ENCODE peak calls at places on chromosomes 5 and 9, in ten cellular contexts. D is CD8-positive, alpha-beta T cell; A is substantia nigra; E is CD4-positive, CD25-positive, alpha-beta regulatory T cell; Y is heart right ventricle; X is stomach; L is tibial artery; M is sigmoid colon; I is cardiac muscle cell; J is suprapubic skin. C is an unnamed sample.

GRCh38 chr5:81022688-81023084 is 62.5 kb downstream of the RASGRF2 start:
- DNase-seq in X (no peak), M (no peak), A (no peak), E (no peak), I (no peak), D (no peak), L (no peak), J (no peak), Y (no peak), C (no peak)

GRCh38 chr5:172705576-172706084 is 64.6 kb downstream of the NEURL1B start:
- DNase-seq in M (no peak), X (no peak), L (no peak), J (no peak), D (no peak), A (no peak), E (no peak), I (no peak), Y (no peak), C (no peak)

GRCh38 chr9:22238809-22239684 is 207.6 kb upstream of the DMRTA1 start:
- DNase-seq in A (no peak), L (no peak), X (no peak), I (peak), Y (no peak), M (no peak), E (peak), D (no peak), J (no peak), C (no peak)

GRCh38 chr5:171442287-171443042 is 23.0 kb downstream of the FGF18 start:
- DNase-seq in J (no peak), X (no peak), I (peak), M (no peak), D (no peak), A (no peak), L (no peak), E (no peak), Y (no peak), C (no peak)

GRCh38 chr5:137054792-137055191 is 444.3 kb downstream of the SPOCK1 start:
- DNase-seq in X (no peak), E (no peak), A (no peak), Y (no peak), I (no peak), M (no peak), J (no peak), L (no peak), D (no peak), C (no peak)

GRCh38 chr9:35114113-35114847 is 1.4 kb downstream of the ATOSB start:
- DNase-seq in Y (peak), I (peak), L (peak), M (peak), D (peak), E (peak), A (peak), J (peak), X (peak), C (peak)

GRCh38 chr9:106799146-106799545 is 63.8 kb upstream of the ZNF462 start:
- DNase-seq in I (peak), A (no peak), D (no peak), L (no peak), E (no peak), J (no peak), M (no peak), Y (no peak), X (no peak), C (no peak)

GRCh38 chr9:32294051-32294600 is 90.3 kb upstream of the ACO1 start:
- DNase-seq in M (no peak), A (no peak), I (no peak), D (no peak), E (no peak), L (no peak), Y (no peak), J (no peak), X (no peak), C (no peak)

GRCh38 chr9:87357600-87357999 is 140.1 kb upstream of the DAPK1 start:
- DNase-seq in I (no peak), J (no peak), L (no peak), Y (no peak), E (no peak), A (no peak), X (no peak), M (no peak), D (no peak), C (no peak)

GRCh38 chr5:63877961-63878360 is 84.3 kb downstream of the HTR1A start:
- DNase-seq in J (no peak), X (no peak), M (no peak), A (no peak), E (no peak), Y (no peak), I (no peak), L (no peak), D (no peak), C (no peak)

GRCh38 chr5:72378636-72379289 is 58.6 kb downstream of the PTCD2 start:
- DNase-seq in A (no peak), D (no peak), M (no peak), L (peak), X (no peak), Y (no peak), J (no peak), E (no peak), I (peak), C (no peak)

GRCh38 chr5:178227929-178228328 is 4.7 kb downstream of the PHYKPL start:
- DNase-seq in I (no peak), M (no peak), D (no peak), J (no peak), Y (no peak), E (no peak), X (no peak), L (no peak), A (no peak), C (no peak)

GRCh38 chr5:132280371-132281240 is 13.6 kb upstream of the SLC22A4 start:
- DNase-seq in X (no peak), J (no peak), E (no peak), L (no peak), I (no peak), A (no peak), M (no peak), Y (no peak), D (no peak), C (no peak)

GRCh38 chr5:120843390-120843980 is 379.4 kb downstream of the PRR16 start:
- DNase-seq in A (no peak), M (no peak), J (no peak), Y (no peak), X (no peak), E (no peak), L (no peak), I (no peak), D (no peak), C (no peak)

GRCh38 chr9:17802249-17802857 is 223.5 kb downstream of the SH3GL2 start:
- DNase-seq in L (no peak), A (no peak), M (no peak), I (peak), D (no peak), E (no peak), J (no peak), X (no peak), Y (no peak), C (no peak)

GRCh38 chr9:14322211-14323082 is 8.5 kb upstream of the NFIB start:
- DNase-seq in A (peak), E (peak), J (peak), L (peak), I (peak), D (peak), M (peak), Y (peak), X (peak), C (peak)

GRCh38 chr5:72465601-72466563 is 41.3 kb downstream of the ZNF366 start:
- DNase-seq in J (no peak), M (no peak), D (no peak), E (no peak), A (no peak), L (no peak), Y (no peak), X (no peak), I (peak), C (no peak)

GRCh38 chr5:168047043-168047668 is 244.3 kb upstream of the WWC1 start:
- DNase-seq in L (no peak), X (peak), E (peak), J (no peak), I (peak), A (peak), Y (no peak), M (peak), D (no peak), C (no peak)

GRCh38 chr5:32678472-32678871 is 32.6 kb upstream of the NPR3 start:
- DNase-seq in Y (no peak), M (no peak), L (no peak), E (no peak), I (no peak), X (no peak), A (no peak), J (no peak), D (no peak), C (no peak)

GRCh38 chr5:54889826-54890225 is 95.6 kb downstream of the ESM1 start:
- DNase-seq in E (no peak), A (no peak), J (no peak), Y (no peak), X (no peak), D (no peak), M (no peak), L (no peak), I (peak), C (no peak)

GRCh38 chr5:56455417-56455816 is 222.3 kb upstream of the ANKRD55 start:
- DNase-seq in M (no peak), Y (no peak), X (no peak), D (no peak), E (no peak), J (no peak), I (no peak), L (no peak), A (no peak), C (no peak)

GRCh38 chr5:141260458-141261237 is 15.5 kb downstream of the PCDHB15 start:
- DNase-seq in X (no peak), L (no peak), A (no peak), M (no peak), Y (no peak), J (no peak), E (no peak), I (peak), D (no peak), C (no peak)

GRCh38 chr5:135979510-135979909 is 24.7 kb upstream of the LECT2 start:
- DNase-seq in Y (no peak), A (no peak), L (no peak), D (no peak), E (no peak), J (no peak), I (peak), M (no peak), X (no peak), C (no peak)

GRCh38 chr5:151092750-151093149 is 11.9 kb upstream of the TNIP1 start:
- DNase-seq in L (no peak), D (no peak), E (no peak), A (no peak), Y (no peak), J (no peak), I (peak), M (peak), X (no peak), C (no peak)

GRCh38 chr5:97929383-97929782 is 746.3 kb upstream of the RIOK2 start:
- DNase-seq in L (no peak), A (no peak), E (no peak), M (no peak), X (no peak), Y (no peak), J (no peak), D (no peak), I (no peak), C (no peak)

GRCh38 chr5:172412724-172413260 is 41.5 kb downstream of the SH3PXD2B start:
- DNase-seq in M (peak), J (peak), I (peak), Y (peak), L (peak), D (no peak), E (peak), X (peak), A (peak), C (no peak)

GRCh38 chr5:1476967-1477310 is 31.7 kb upstream of the SLC6A3 start:
- DNase-seq in J (peak), I (no peak), A (no peak), E (no peak), Y (no peak), X (no peak), L (no peak), D (no peak), M (peak), C (no peak)

GRCh38 chr9:81303658-81304057 is 385.7 kb downstream of the TLE1 start:
- DNase-seq in I (no peak), L (no peak), Y (no peak), M (no peak), X (no peak), A (no peak), E (no peak), D (no peak), J (no peak), C (no peak)

GRCh38 chr9:96566401-96567202 is 53.0 kb downstream of the CDC14B start:
- DNase-seq in A (peak), E (peak), M (peak), I (peak), X (peak), J (peak), Y (peak), L (peak), D (peak), C (peak)

GRCh38 chr9:108830292-108830691 is 25.5 kb downstream of the ACTL7B start:
- DNase-seq in L (no peak), E (no peak), Y (no peak), J (no peak), X (no peak), I (no peak), M (no peak), D (no peak), A (no peak), C (no peak)

GRCh38 chr9:108835831-108836230 is 20.0 kb downstream of the ACTL7B start:
- DNase-seq in Y (no peak), I (no peak), L (no peak), J (no peak), M (no peak), E (no peak), D (no peak), X (no peak), A (no peak), C (no peak)

GRCh38 chr9:108834959-108835696 is 20.7 kb downstream of the ACTL7B start:
- DNase-seq in E (no peak), X (no peak), L (no peak), J (no peak), A (no peak), M (no peak), I (peak), Y (no peak), D (no peak), C (no peak)

GRCh38 chr9:108832179-108832500 is 23.6 kb downstream of the ACTL7B start:
- DNase-seq in E (no peak), I (no peak), M (no peak), Y (no peak), D (no peak), X (no peak), J (no peak), A (no peak), L (no peak), C (no peak)

GRCh38 chr9:108831496-108832178 is 24.1 kb downstream of the ACTL7B start:
- DNase-seq in Y (no peak), L (no peak), D (no peak), J (no peak), I (no peak), E (no peak), A (no peak), M (no peak), X (no peak), C (no peak)
- H3K27ac ChIP-seq in Y (no peak), L (no peak), D (no peak), J (no peak), I (no peak), E (no peak), A (no peak), M (no peak), X (no peak), C (no peak)

GRCh38 chr5:91206103-91206502 is 177.0 kb downstream of the ARRDC3 start:
- DNase-seq in X (no peak), L (no peak), A (no peak), D (no peak), E (no peak), Y (no peak), M (no peak), I (no peak), J (no peak), C (no peak)

GRCh38 chr5:91212336-91213092 is 170.6 kb downstream of the ARRDC3 start:
- DNase-seq in A (no peak), L (peak), J (peak), Y (no peak), D (no peak), E (no peak), I (peak), X (no peak), M (peak), C (no peak)

GRCh38 chr5:91206734-91207133 is 176.4 kb downstream of the ARRDC3 start:
- DNase-seq in L (no peak), M (no peak), X (no peak), A (no peak), Y (no peak), D (no peak), I (peak), J (no peak), E (no peak), C (no peak)

GRCh38 chr5:91207248-91207647 is 175.9 kb downstream of the ARRDC3 start:
- DNase-seq in X (no peak), E (no peak), A (no peak), D (no peak), Y (no peak), I (peak), J (no peak), M (no peak), L (no peak), C (no peak)
- H3K27ac ChIP-seq in X (no peak), E (no peak), A (no peak), D (no peak), Y (no peak), I (no peak), J (no peak), M (no peak), L (no peak), C (no peak)

GRCh38 chr9:116904165-116904564 is 217.1 kb downstream of the TRIM32 start:
- DNase-seq in E (no peak), X (no peak), J (no peak), Y (no peak), I (no peak), M (no peak), D (no peak), A (no peak), L (no peak), C (no peak)

GRCh38 chr9:116899337-116900006 is 212.4 kb downstream of the TRIM32 start:
- DNase-seq in X (no peak), J (no peak), M (no peak), D (no peak), I (no peak), A (no peak), Y (no peak), E (no peak), L (no peak), C (no peak)

GRCh38 chr9:116900543-116900942 is 213.4 kb downstream of the TRIM32 start:
- DNase-seq in I (no peak), X (no peak), A (no peak), J (no peak), L (no peak), D (no peak), M (no peak), Y (no peak), E (no peak), C (no peak)

GRCh38 chr9:116900007-116900367 is 212.9 kb downstream of the TRIM32 start:
- DNase-seq in E (no peak), Y (no peak), I (no peak), J (no peak), M (no peak), L (no peak), X (no peak), A (no peak), D (no peak), C (no peak)

GRCh38 chr9:116901260-116901659 is 214.2 kb downstream of the TRIM32 start:
- DNase-seq in I (no peak), D (no peak), A (no peak), L (no peak), E (no peak), J (no peak), M (no peak), Y (no peak), X (no peak), C (no peak)
- H3K27ac ChIP-seq in I (no peak), D (no peak), A (no peak), L (no peak), E (no peak), J (no peak), M (no peak), Y (no peak), X (no peak), C (no peak)

DNA sequence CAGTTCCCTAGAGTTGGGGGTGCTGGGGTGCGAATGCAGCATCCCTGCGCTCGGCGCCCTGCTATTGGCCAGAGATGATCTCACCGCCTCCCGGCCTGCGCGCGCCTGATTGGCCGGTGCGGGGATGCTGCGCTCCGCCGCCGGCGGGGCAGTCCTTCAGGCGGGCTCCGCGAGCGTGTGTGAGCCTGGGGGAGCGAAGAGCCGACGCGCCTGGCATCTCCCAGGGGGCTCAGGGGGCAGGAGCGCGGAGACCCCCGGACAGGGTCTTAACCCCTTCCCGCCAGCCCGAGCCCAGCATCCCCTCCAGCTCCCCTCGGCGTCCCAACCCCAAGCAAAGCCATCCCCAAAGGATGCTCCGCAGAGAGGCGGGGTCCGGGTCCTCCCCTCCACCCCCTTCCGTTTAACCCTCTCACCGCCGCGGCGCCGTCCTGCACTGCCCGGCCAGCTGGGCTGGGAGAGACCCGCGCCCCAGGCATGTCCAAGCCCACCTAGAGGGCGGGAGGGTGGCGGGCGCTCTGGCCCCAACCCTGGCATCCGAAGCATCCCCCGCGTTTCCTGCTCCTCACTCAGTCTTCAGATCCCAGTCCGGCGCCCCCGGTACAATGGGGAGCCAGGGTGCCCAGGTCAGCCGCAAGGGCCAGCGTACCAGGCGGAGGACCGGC is 19.1 kb upstream of the TOR2A start:
- DNase-seq in E (no peak), Y (no peak), A (no peak), I (no peak), L (no peak), M (no peak), D (no peak), J (no peak), X (no peak), C (no peak)
- H3K27ac ChIP-seq in E (no peak), Y (peak), A (no peak), I (no peak), L (no peak), M (no peak), D (no peak), J (no peak), X (no peak), C (no peak)

GRCh38 chr9:133799106-133799505 is 61.0 kb upstream of the SARDH start:
- DNase-seq in A (no peak), E (no peak), L (no peak), I (no peak), Y (no peak), M (no peak), X (no peak), J (no peak), D (no peak), C (no peak)

GRCh38 chr9:133799716-133800115 is 61.6 kb upstream of the SARDH start:
- DNase-seq in E (no peak), D (no peak), L (no peak), A (no peak), X (no peak), I (no peak), Y (no peak), J (no peak), M (no peak), C (no peak)

GRCh38 chr9:133796562-133796961 is 58.4 kb upstream of the SARDH start:
- DNase-seq in M (no peak), Y (no peak), E (no peak), A (no peak), J (no peak), D (no peak), L (no peak), I (no peak), X (no peak), C (no peak)

GRCh38 chr9:133798160-133798559 is 60.0 kb upstream of the SARDH start:
- DNase-seq in L (no peak), J (no peak), I (no peak), E (no peak), X (no peak), M (no peak), Y (no peak), A (no peak), D (no peak), C (no peak)

GRCh38 chr9:133797406-133798150 is 59.4 kb upstream of the SARDH start:
- DNase-seq in D (no peak), Y (no peak), I (no peak), M (no peak), J (no peak), E (no peak), A (no peak), X (no peak), L (no peak), C (no peak)
- H3K27ac ChIP-seq in D (no peak), Y (no peak), I (no peak), M (no peak), J (no peak), E (no peak), A (no peak), X (no peak), L (no peak), C (no peak)

DNA sequence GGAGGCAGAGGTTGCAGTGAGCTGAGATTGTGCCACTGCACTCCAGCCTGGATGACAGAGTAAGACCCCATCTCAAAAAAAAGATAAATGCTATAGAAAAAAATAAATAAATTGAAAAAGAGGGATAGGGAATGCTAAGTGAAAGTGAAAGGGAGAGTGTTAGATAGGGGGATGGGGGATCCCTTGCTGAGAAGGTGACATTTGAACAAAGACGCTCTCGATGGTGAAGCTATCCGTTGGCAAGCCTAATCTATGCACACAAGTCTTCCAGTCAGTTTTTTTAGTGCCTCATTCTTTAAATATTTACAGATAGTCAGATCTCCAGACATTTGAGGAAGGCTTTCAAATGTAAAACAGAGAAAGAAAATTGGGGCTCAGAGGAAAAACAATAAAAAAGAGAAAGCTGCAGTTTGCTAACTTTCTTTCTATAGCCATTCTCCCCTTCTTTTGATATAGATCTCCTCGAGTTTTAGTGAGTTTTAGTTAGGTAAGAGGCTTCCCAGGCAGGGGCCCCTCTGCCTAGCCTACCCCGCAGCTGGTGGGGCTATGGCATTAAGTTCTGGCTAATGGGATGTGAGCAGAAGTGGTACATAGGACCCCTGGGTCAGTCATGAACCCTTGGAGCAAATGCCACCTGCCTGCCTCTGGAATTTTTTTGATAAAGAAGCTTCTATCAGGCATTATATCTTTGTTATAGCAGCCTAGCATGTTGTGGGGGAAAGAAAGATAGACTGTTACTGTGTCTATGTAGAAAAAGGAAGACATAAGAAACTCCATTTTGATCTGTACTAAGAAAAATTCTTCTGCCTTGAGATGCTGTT is 12.0 kb downstream of the GLRX start:
- DNase-seq in A (no peak), M (no peak), L (no peak), Y (no peak), E (no peak), D (no peak), X (no peak), I (no peak), J (no peak), C (no peak)
- H3K27ac ChIP-seq in A (no peak), M (peak), L (peak), Y (peak), E (peak), D (peak), X (peak), I (peak), J (no peak), C (peak)